ENCODE peak calls at places on chromosomes 13 and 19, in ten cellular contexts. G is heart left ventricle, D is AG10803, E is thoracic aorta, K is uterus, L is tibial artery, Z is GM23248, Y is endodermal cell, M is ovary, A is left lung. X is an unnamed sample.
A peak's percentile ranks its signal among the peaks of the same experiment; 100 is the strongest.

GRCh38 chr19:5434351-5434917 is 20.8 kb upstream of the ZNRF4 start:
- DNase-seq in K (no peak), Y (no peak), D (no peak), G (no peak), E (no peak), L (no peak), M (no peak), A (no peak), Z (peak; percentile 29), X (no peak)

GRCh38 chr13:43057653-43058317 is 34.4 kb downstream of the DNAJC15 start:
- DNase-seq in Y (peak; percentile 71), E (no peak), L (no peak), Z (no peak), D (no peak), A (no peak), M (no peak), K (no peak), G (peak; percentile 47), X (no peak)

GRCh38 chr13:49517461-49517860 is 21.7 kb downstream of the PHF11 start:
- DNase-seq in Z (no peak), L (no peak), Y (peak; percentile 70), K (no peak), M (no peak), A (no peak), D (peak; percentile 26), E (no peak), G (no peak), X (peak; percentile 38)

GRCh38 chr13:37357548-37357947 is 241.0 kb downstream of the POSTN start:
- DNase-seq in A (no peak), D (no peak), L (no peak), Z (peak; percentile 13), M (no peak), G (no peak), K (no peak), E (no peak), Y (peak; percentile 53), X (no peak)

GRCh38 chr19:51971624-51972023 is 15.0 kb downstream of the ZNF350 start:
- DNase-seq in A (no peak), L (no peak), Z (peak; percentile 16), E (no peak), Y (no peak), D (peak; percentile 5), G (no peak), K (no peak), M (no peak), X (no peak)

GRCh38 chr13:112664501-112665203 is 25.2 kb upstream of the ATP11A start:
- DNase-seq in M (no peak), Z (peak; percentile 39), A (no peak), D (peak; percentile 34), E (no peak), Y (peak; percentile 32), G (no peak), L (no peak), K (no peak), X (no peak)

GRCh38 chr19:43798546-43799409 is 3.5 kb downstream of the LYPD5 start:
- DNase-seq in E (no peak), A (peak; percentile 66), M (no peak), K (no peak), L (no peak), D (no peak), Y (peak; percentile 91), Z (peak; percentile 63), G (no peak), X (peak; percentile 75)

GRCh38 chr19:38676023-38676877 is 28.8 kb downstream of the ACTN4 start:
- DNase-seq in A (no peak), G (peak; percentile 72), Z (peak; percentile 59), M (peak; percentile 72), Y (no peak), L (no peak), D (peak; percentile 54), K (no peak), E (no peak), X (no peak)

GRCh38 chr19:15195381-15195964 is 5.3 kb downstream of the NOTCH3 start:
- DNase-seq in G (peak; percentile 70), D (peak; percentile 58), K (peak; percentile 53), Y (peak; percentile 92), E (peak; percentile 59), Z (peak; percentile 95), L (peak; percentile 74), M (no peak), A (peak; percentile 78), X (no peak)

GRCh38 chr19:3580156-3580955 is 4.9 kb upstream of the GIPC3 start:
- DNase-seq in L (peak; percentile 51), A (no peak), G (no peak), D (peak; percentile 95), Z (peak; percentile 97), M (no peak), K (no peak), E (no peak), Y (no peak), X (peak; percentile 32)

GRCh38 chr13:41654800-41655199 is 197.4 kb downstream of the RGCC start:
- DNase-seq in G (no peak), L (no peak), K (no peak), M (no peak), E (no peak), A (no peak), Z (no peak), D (no peak), Y (no peak), X (no peak)

GRCh38 chr13:105219636-105220035 is 1315.8 kb downstream of the EFNB2 start:
- DNase-seq in K (no peak), Z (no peak), L (no peak), D (no peak), E (no peak), M (no peak), A (no peak), G (no peak), Y (no peak), X (no peak)

GRCh38 chr13:89514534-89515312 is 1832.8 kb upstream of the MIR17HG start:
- DNase-seq in L (no peak), A (no peak), K (no peak), M (no peak), G (no peak), E (no peak), Z (peak; percentile 19), Y (peak; percentile 51), D (no peak), X (no peak)

GRCh38 chr19:33201473-33201872 is 7.3 kb downstream of the LRP3 start:
- DNase-seq in M (no peak), G (no peak), K (no peak), L (no peak), Z (no peak), D (no peak), A (no peak), Y (no peak), E (no peak), X (no peak)

GRCh38 chr19:3184847-3185481 is 766 bp upstream of the NCLN start:
- DNase-seq in M (peak; percentile 80), D (no peak), Y (no peak), E (peak; percentile 31), K (peak; percentile 80), A (peak; percentile 79), L (peak; percentile 77), G (peak; percentile 78), Z (peak; percentile 85), X (peak; percentile 90)

GRCh38 chr13:40484101-40484800 is 182.2 kb downstream of the FOXO1 start:
- DNase-seq in E (no peak), M (no peak), K (no peak), Z (peak; percentile 31), D (no peak), G (no peak), L (no peak), A (no peak), Y (no peak), X (no peak)
- H3K4me3 ChIP-seq in E (no peak overlapping the region), M (no peak overlapping the region), K (no peak overlapping the region), Z (no peak overlapping the region), D (no peak overlapping the region), G (no peak overlapping the region), L (no peak overlapping the region), A (no peak overlapping the region), Y (no peak overlapping the region), X (no peak overlapping the region)

GRCh38 chr19:40530091-40530901 is 46.4 kb upstream of the SHKBP1 start:
- DNase-seq in D (no peak), A (no peak), E (no peak), Y (peak; percentile 91), G (no peak), M (peak; percentile 72), L (no peak), K (no peak), Z (peak; percentile 24), X (no peak)

GRCh38 chr19:40529093-40529954 is 47.3 kb upstream of the SHKBP1 start:
- DNase-seq in L (peak; percentile 76), D (peak; percentile 65), M (peak; percentile 92), Y (peak; percentile 97), K (peak; percentile 81), A (peak; percentile 86), G (peak; percentile 82), E (peak; percentile 23), Z (peak; percentile 85), X (peak; percentile 82)

GRCh38 chr19:40525234-40526051 is 51.2 kb upstream of the SHKBP1 start:
- DNase-seq in M (no peak), D (no peak), A (no peak), E (no peak), L (no peak), Z (no peak), K (no peak), G (no peak), Y (no peak), X (no peak)

GRCh38 chr19:40528078-40528477 is 48.6 kb upstream of the SHKBP1 start:
- DNase-seq in G (no peak), Z (no peak), A (no peak), D (no peak), Y (no peak), L (no peak), E (no peak), K (no peak), M (no peak), X (no peak)

GRCh38 chr19:40528533-40529092 is 48.1 kb upstream of the SHKBP1 start:
- DNase-seq in A (no peak), E (no peak), M (no peak), K (no peak), Z (no peak), G (no peak), Y (no peak), L (no peak), D (no peak), X (no peak)
- H3K4me3 ChIP-seq in A (no peak overlapping the region), E (no peak overlapping the region), M (no peak overlapping the region), K (peak overlapping the region; percentile 55), Z (no peak overlapping the region), G (no peak overlapping the region), Y (no peak overlapping the region), L (no peak overlapping the region), D (no peak overlapping the region), X (no peak overlapping the region)

GRCh38 chr13:90696656-90697055 is 650.8 kb upstream of the MIR17HG start:
- DNase-seq in D (no peak), Z (peak; percentile 28), Y (no peak), A (no peak), L (no peak), G (no peak), E (no peak), M (no peak), K (no peak), X (no peak)
- H3K4me3 ChIP-seq in D (no peak overlapping the region), Z (no peak overlapping the region), Y (no peak overlapping the region), A (no peak overlapping the region), L (no peak overlapping the region), G (no peak overlapping the region), E (no peak overlapping the region), M (no peak overlapping the region), K (no peak overlapping the region), X (no peak overlapping the region)

DNA sequence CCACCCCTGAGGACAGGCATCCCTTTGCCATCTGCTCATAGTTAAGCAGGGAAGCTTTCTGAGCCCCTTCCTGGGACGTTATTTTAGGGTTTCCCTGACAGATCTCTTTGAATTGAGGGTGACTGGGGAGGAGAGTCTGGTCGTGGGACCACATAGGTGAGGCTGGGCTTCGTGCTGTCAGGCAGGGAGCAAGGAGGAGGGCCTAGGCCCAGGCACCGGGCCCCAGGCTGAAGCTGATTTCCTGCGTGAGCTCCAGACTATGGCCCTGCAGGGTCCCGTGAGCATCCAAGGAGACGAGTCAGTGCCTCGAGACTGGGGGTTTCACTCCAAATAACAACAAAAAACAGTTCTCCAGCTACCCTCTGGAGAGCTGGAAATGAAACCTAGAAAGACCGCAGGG is 60.4 kb downstream of the MYO9B start:
- DNase-seq in Y (peak; percentile 78), D (no peak), G (no peak), E (no peak), M (no peak), Z (peak; percentile 12), A (no peak), L (no peak), K (no peak), X (no peak)
- H3K4me3 ChIP-seq in Y (no peak overlapping the region), D (peak overlapping the region; percentile 55), G (no peak overlapping the region), E (peak overlapping the region; percentile 55), M (no peak overlapping the region), Z (peak overlapping the region; percentile 70), A (no peak overlapping the region), L (peak overlapping the region; percentile 36), K (no peak overlapping the region), X (peak overlapping the region; percentile 51)